ENCODE peak calls at places on chromosome 1, in eight cellular contexts. F is cardiac muscle cell, Y is HL-60, L is AG10803, H is fibroblast of pulmonary artery, E is dorsolateral prefrontal cortex, D is cardiac fibroblast, U is BE2C. J is an unnamed sample.

GRCh38 chr1:199851453-199851852 is 176.1 kb upstream of the NR5A2 start:
- DNase-seq in L (no peak), U (no peak), D (no peak), Y (no peak), F (no peak), H (no peak), E (no peak), J (no peak)

GRCh38 chr1:205849619-205850355 is at the start of gene PM20D1:
- DNase-seq in D (peak), Y (no peak), F (no peak), H (peak), U (peak), L (peak), E (peak), J (peak)

GRCh38 chr1:189616893-189617292 is 860.8 kb downstream of the BRINP3 start:
- DNase-seq in Y (no peak), U (peak), H (peak), L (no peak), D (peak), F (no peak), E (peak), J (no peak)

GRCh38 chr1:19067187-19067911 is 110.9 kb upstream of the IFFO2 start:
- DNase-seq in Y (no peak), F (no peak), E (peak), L (no peak), H (no peak), U (no peak), D (no peak), J (no peak)

GRCh38 chr1:78833491-78833890 is 173.0 kb downstream of the ADGRL4 start:
- DNase-seq in D (peak), H (peak), F (no peak), L (peak), E (no peak), Y (no peak), U (no peak), J (no peak)

GRCh38 chr1:93625582-93626327 is 55.9 kb downstream of the BCAR3 start:
- DNase-seq in E (no peak), H (peak), D (peak), Y (no peak), U (peak), L (peak), F (no peak), J (no peak)

GRCh38 chr1:150429805-150430204 is 57.4 kb upstream of the TARS2 start:
- DNase-seq in F (peak), H (peak), E (no peak), U (no peak), Y (no peak), D (peak), L (no peak), J (peak)

GRCh38 chr1:147111381-147112130 is 60.7 kb downstream of the PRKAB2 start:
- DNase-seq in Y (no peak), F (no peak), D (no peak), U (no peak), H (no peak), L (no peak), E (no peak), J (no peak)

GRCh38 chr1:112783059-112783458 is 67.9 kb upstream of the PPM1J start:
- DNase-seq in D (no peak), E (no peak), L (no peak), U (no peak), H (no peak), Y (no peak), F (no peak), J (no peak)

GRCh38 chr1:8371372-8371991 is 53.6 kb downstream of the SLC45A1 start:
- DNase-seq in F (peak), H (no peak), L (no peak), Y (no peak), U (no peak), D (no peak), E (no peak), J (no peak)

GRCh38 chr1:67431156-67431765 is 1.1 kb upstream of the SERBP1 start:
- DNase-seq in U (no peak), F (no peak), E (no peak), L (no peak), Y (no peak), D (no peak), H (no peak), J (no peak)

GRCh38 chr1:222894331-222894730 is 79.5 kb downstream of the DISP1 start:
- DNase-seq in Y (no peak), D (no peak), E (no peak), L (no peak), H (no peak), U (no peak), F (no peak), J (no peak)

GRCh38 chr1:222893255-222893654 is 78.4 kb downstream of the DISP1 start:
- DNase-seq in D (no peak), U (no peak), E (peak), Y (no peak), H (no peak), F (no peak), L (no peak), J (no peak)

GRCh38 chr1:222896630-222897526 is 82.0 kb downstream of the DISP1 start:
- DNase-seq in D (peak), L (peak), E (no peak), F (no peak), H (peak), Y (no peak), U (no peak), J (no peak)

GRCh38 chr1:222898191-222898527 is 83.3 kb downstream of the DISP1 start:
- DNase-seq in H (peak), E (no peak), L (no peak), D (peak), U (no peak), F (no peak), Y (no peak), J (no peak)

DNA sequence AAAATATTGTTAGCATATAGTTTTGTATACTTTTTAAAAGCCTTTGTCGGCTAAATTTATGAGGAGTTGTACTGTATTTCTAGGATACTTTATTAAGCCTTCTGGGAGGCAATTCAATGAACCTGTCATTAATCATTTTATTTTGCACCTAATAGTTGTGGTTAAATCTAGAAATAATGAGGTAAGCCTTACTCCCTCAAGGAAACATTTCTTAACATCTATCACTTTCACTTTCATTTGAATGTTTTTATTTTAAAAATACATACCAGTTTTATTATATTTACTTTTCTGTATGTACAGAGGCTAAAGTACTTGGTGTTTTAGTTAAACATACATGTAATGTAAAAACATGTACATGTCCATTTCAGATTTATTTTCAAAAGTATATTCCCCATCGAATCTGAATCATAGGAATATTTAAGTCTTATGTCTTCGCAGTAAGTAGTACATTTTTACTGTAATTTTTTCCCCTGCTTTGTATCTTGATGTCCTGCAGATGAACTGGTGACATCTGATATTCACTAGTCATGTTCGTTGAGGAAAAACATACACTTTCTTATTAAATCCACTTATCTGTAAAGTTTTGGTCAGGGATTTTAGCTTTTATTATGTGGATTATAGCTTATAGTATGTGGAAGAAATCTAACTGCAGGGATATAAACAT is 82.8 kb downstream of the DISP1 start:
- DNase-seq in U (no peak), H (peak), Y (no peak), F (no peak), L (no peak), E (no peak), D (peak), J (no peak)
- H3K4me3 ChIP-seq in U (no peak), H (peak), Y (no peak), F (no peak), L (peak), E (peak), D (peak), J (peak)

GRCh38 chr1:33047290-33047689 is 10.6 kb upstream of the AK2 start:
- DNase-seq in E (no peak), U (no peak), L (no peak), H (no peak), Y (no peak), F (no peak), D (no peak), J (no peak)

GRCh38 chr1:33048426-33048825 is 11.7 kb upstream of the AK2 start:
- DNase-seq in F (no peak), H (no peak), Y (no peak), D (no peak), L (no peak), U (no peak), E (no peak), J (no peak)

GRCh38 chr1:33047839-33048305 is 11.2 kb upstream of the AK2 start:
- DNase-seq in E (no peak), H (peak), U (no peak), Y (no peak), D (no peak), L (peak), F (no peak), J (no peak)

GRCh38 chr1:33049381-33049780 is 12.7 kb upstream of the AK2 start:
- DNase-seq in F (no peak), L (no peak), U (no peak), H (no peak), Y (peak), D (no peak), E (no peak), J (no peak)

GRCh38 chr1:33050221-33051076 is 13.8 kb upstream of the AK2 start:
- DNase-seq in U (no peak), D (peak), F (no peak), E (no peak), L (peak), H (peak), Y (peak), J (no peak)
- TF ChIP-seq CTCF in U (no peak), D (no peak), F (peak), E (no peak), L (no peak), H (peak), Y (no peak), J (no peak)

GRCh38 chr1:47302472-47302871 is 11.5 kb downstream of the STIL start:
- DNase-seq in E (no peak), L (no peak), D (no peak), Y (no peak), H (no peak), F (no peak), U (no peak), J (no peak)

GRCh38 chr1:47295579-47295978 is 18.4 kb downstream of the STIL start:
- DNase-seq in L (no peak), E (no peak), D (no peak), H (no peak), U (no peak), F (no peak), Y (no peak), J (no peak)

DNA sequence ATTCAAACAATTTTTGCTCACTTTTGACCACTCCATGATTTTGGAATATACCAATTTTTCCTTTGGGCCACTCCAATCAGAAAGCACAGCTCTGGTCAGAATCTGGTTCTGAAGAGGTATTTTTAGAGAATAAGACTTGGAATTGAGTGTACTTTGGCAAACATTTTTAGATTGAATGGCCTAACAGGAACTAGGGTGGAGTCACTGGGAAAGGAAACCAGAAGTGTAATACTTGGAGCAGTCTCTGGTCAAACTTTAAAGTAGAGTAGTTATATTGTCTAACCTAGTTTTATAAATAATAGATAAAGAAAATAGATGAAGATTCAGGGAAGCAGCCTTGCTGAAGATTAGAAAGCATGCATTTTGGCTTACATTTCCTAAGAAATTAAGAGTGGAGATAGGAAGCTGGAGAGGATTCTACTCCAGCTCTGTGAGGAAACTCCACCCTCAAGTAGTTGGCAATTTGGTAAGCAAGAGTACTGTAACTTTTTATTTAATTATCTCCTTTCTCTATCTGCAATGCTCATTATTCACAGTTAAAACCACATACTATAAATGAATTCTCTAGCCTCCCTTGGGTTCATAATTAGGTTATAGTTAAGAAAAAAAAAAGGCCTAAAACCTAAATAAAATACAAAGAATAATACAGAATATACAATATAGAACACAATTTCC is 15.8 kb downstream of the STIL start:
- DNase-seq in L (no peak), D (peak), E (no peak), H (peak), U (no peak), F (no peak), Y (no peak), J (no peak)
- H3K4me3 ChIP-seq in L (no peak), D (no peak), E (no peak), H (no peak), U (no peak), F (no peak), Y (no peak), J (no peak)

GRCh38 chr1:220457982-220458381 is 70.0 kb upstream of the MARK1 start:
- DNase-seq in Y (no peak), D (no peak), L (no peak), E (no peak), H (no peak), U (peak), F (no peak), J (no peak)

GRCh38 chr1:220458936-220459335 is 69.0 kb upstream of the MARK1 start:
- DNase-seq in D (no peak), U (no peak), Y (no peak), H (no peak), F (no peak), E (no peak), L (no peak), J (no peak)

GRCh38 chr1:220462756-220463155 is 65.2 kb upstream of the MARK1 start:
- DNase-seq in F (peak), Y (no peak), H (no peak), L (no peak), E (no peak), U (peak), D (no peak), J (no peak)
- TF ChIP-seq CTCF in F (no peak), Y (no peak), H (no peak), L (no peak), E (no peak), U (no peak), D (no peak), J (no peak)

J was measured in GM12865.